ENCODE peak calls at places on chromosome 13, in ten cellular contexts. One of them, this sample, is unnamed.

GRCh38 chr13:46113596-46113995 is 8.8 kb upstream of the CPB2 start:
- DNase-seq in hepatocyte: no peak
- DNase-seq in PC-9: peak
- DNase-seq in IMR-90: no peak
- DNase-seq in mammary epithelial cell: peak
- DNase-seq in fibroblast of lung: no peak
- DNase-seq in GM12878: no peak
- DNase-seq in HepG2: no peak
- DNase-seq in H9: no peak
- DNase-seq in SK-N-SH: no peak
- DNase-seq in this sample: no peak

GRCh38 chr13:62243146-62243545 is 827.5 kb upstream of the PCDH20 start:
- DNase-seq in PC-9: no peak
- DNase-seq in hepatocyte: no peak
- DNase-seq in fibroblast of lung: no peak
- DNase-seq in SK-N-SH: no peak
- DNase-seq in IMR-90: no peak
- DNase-seq in H9: no peak
- DNase-seq in GM12878: no peak
- DNase-seq in HepG2: no peak
- DNase-seq in mammary epithelial cell: no peak
- DNase-seq in this sample: no peak

GRCh38 chr13:57925250-57925649 is 293.7 kb downstream of the PCDH17 start:
- DNase-seq in IMR-90: no peak
- DNase-seq in GM12878: no peak
- DNase-seq in PC-9: no peak
- DNase-seq in H9: no peak
- DNase-seq in hepatocyte: peak
- DNase-seq in fibroblast of lung: peak
- DNase-seq in SK-N-SH: no peak
- DNase-seq in mammary epithelial cell: no peak
- DNase-seq in HepG2: no peak
- DNase-seq in this sample: no peak

GRCh38 chr13:20401958-20402856 is 123.5 kb downstream of the CRYL1 start:
- DNase-seq in PC-9: peak
- DNase-seq in IMR-90: peak
- DNase-seq in H9: no peak
- DNase-seq in SK-N-SH: no peak
- DNase-seq in fibroblast of lung: peak
- DNase-seq in hepatocyte: no peak
- DNase-seq in mammary epithelial cell: peak
- DNase-seq in HepG2: no peak
- DNase-seq in GM12878: no peak
- DNase-seq in this sample: no peak

GRCh38 chr13:36850790-36851438 is 31.9 kb downstream of the RFXAP start:
- DNase-seq in HepG2: peak
- DNase-seq in SK-N-SH: peak
- DNase-seq in GM12878: no peak
- DNase-seq in hepatocyte: no peak
- DNase-seq in mammary epithelial cell: no peak
- DNase-seq in fibroblast of lung: no peak
- DNase-seq in H9: peak
- DNase-seq in IMR-90: no peak
- DNase-seq in PC-9: no peak
- DNase-seq in this sample: peak

GRCh38 chr13:23087884-23088283 is 92.9 kb upstream of the SGCG start:
- DNase-seq in H9: peak
- DNase-seq in fibroblast of lung: peak
- DNase-seq in SK-N-SH: peak
- DNase-seq in PC-9: no peak
- DNase-seq in hepatocyte: peak
- DNase-seq in HepG2: peak
- DNase-seq in GM12878: no peak
- DNase-seq in mammary epithelial cell: no peak
- DNase-seq in IMR-90: peak
- DNase-seq in this sample: peak

GRCh38 chr13:85313761-85314503 is 485.3 kb downstream of the SLITRK6 start:
- DNase-seq in PC-9: peak
- DNase-seq in HepG2: no peak
- DNase-seq in SK-N-SH: peak
- DNase-seq in GM12878: no peak
- DNase-seq in fibroblast of lung: peak
- DNase-seq in hepatocyte: peak
- DNase-seq in H9: no peak
- DNase-seq in IMR-90: peak
- DNase-seq in mammary epithelial cell: peak
- DNase-seq in this sample: no peak

GRCh38 chr13:92727118-92727517 is 499.5 kb upstream of the GPC6 start:
- DNase-seq in fibroblast of lung: peak
- DNase-seq in GM12878: no peak
- DNase-seq in SK-N-SH: peak
- DNase-seq in HepG2: no peak
- DNase-seq in H9: no peak
- DNase-seq in hepatocyte: no peak
- DNase-seq in PC-9: no peak
- DNase-seq in IMR-90: peak
- DNase-seq in mammary epithelial cell: no peak
- DNase-seq in this sample: no peak

GRCh38 chr13:41981961-41982723 is 21.2 kb upstream of the VWA8 start:
- DNase-seq in PC-9: no peak
- DNase-seq in SK-N-SH: no peak
- DNase-seq in hepatocyte: no peak
- DNase-seq in HepG2: no peak
- DNase-seq in GM12878: no peak
- DNase-seq in fibroblast of lung: peak
- DNase-seq in H9: no peak
- DNase-seq in IMR-90: peak
- DNase-seq in mammary epithelial cell: peak
- DNase-seq in this sample: no peak

GRCh38 chr13:22463089-22463488 is 717.7 kb upstream of the SGCG start:
- DNase-seq in HepG2: no peak
- DNase-seq in mammary epithelial cell: no peak
- DNase-seq in SK-N-SH: no peak
- DNase-seq in fibroblast of lung: no peak
- DNase-seq in PC-9: no peak
- DNase-seq in GM12878: no peak
- DNase-seq in hepatocyte: no peak
- DNase-seq in IMR-90: no peak
- DNase-seq in H9: no peak
- DNase-seq in this sample: no peak

GRCh38 chr13:110250258-110250891 is 56.6 kb downstream of the COL4A1 start:
- DNase-seq in GM12878: no peak
- DNase-seq in PC-9: no peak
- DNase-seq in SK-N-SH: no peak
- DNase-seq in H9: no peak
- DNase-seq in IMR-90: peak
- DNase-seq in hepatocyte: no peak
- DNase-seq in HepG2: no peak
- DNase-seq in fibroblast of lung: peak
- DNase-seq in mammary epithelial cell: peak
- DNase-seq in this sample: no peak

GRCh38 chr13:107374038-107374437 is 806.1 kb upstream of the ARGLU1 start:
- DNase-seq in hepatocyte: no peak
- DNase-seq in HepG2: no peak
- DNase-seq in SK-N-SH: no peak
- DNase-seq in GM12878: no peak
- DNase-seq in H9: no peak
- DNase-seq in fibroblast of lung: no peak
- DNase-seq in PC-9: no peak
- DNase-seq in IMR-90: peak
- DNase-seq in mammary epithelial cell: no peak
- DNase-seq in this sample: no peak

GRCh38 chr13:87999141-87999765 is 328.1 kb downstream of the SLITRK5 start:
- DNase-seq in fibroblast of lung: peak
- DNase-seq in HepG2: no peak
- DNase-seq in IMR-90: peak
- DNase-seq in H9: no peak
- DNase-seq in mammary epithelial cell: no peak
- DNase-seq in hepatocyte: no peak
- DNase-seq in PC-9: peak
- DNase-seq in GM12878: no peak
- DNase-seq in SK-N-SH: no peak
- DNase-seq in this sample: no peak

GRCh38 chr13:84651288-84651687 is 769.0 kb upstream of the SLITRK1 start:
- DNase-seq in GM12878: no peak
- DNase-seq in SK-N-SH: no peak
- DNase-seq in HepG2: peak
- DNase-seq in hepatocyte: peak
- DNase-seq in IMR-90: peak
- DNase-seq in fibroblast of lung: peak
- DNase-seq in mammary epithelial cell: peak
- DNase-seq in H9: no peak
- DNase-seq in PC-9: peak
- DNase-seq in this sample: no peak

DNA sequence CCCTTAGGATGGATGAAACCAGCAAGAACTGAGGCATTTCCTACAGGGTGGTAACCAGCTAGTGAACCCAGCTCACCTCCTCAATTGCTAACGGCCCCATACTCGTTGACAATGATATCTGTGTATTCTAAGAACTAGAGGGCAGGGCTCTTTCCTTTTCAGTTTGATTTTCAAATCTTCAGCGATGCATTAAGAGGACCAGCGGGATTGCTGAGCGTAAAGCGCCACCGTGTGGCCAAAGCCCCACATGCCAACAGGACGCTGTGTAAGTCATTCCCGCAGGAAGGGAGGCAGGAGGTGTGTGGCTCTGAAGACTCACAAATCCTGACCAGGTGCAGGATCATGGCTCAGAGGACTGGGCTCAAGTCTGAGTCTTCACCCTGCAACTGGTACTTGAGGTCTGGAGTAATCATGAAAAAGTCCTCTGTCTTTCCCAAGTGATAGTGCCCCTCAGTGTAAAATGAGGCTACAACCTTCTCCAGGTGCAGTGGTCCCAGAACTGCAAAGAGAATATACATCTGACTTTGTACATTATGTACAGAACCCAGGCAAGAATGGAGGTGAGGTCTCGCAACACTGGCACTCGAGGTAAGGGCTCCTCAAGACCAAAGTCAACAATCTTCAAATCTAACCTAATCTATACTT is 40.9 kb downstream of the C13orf42 start:
- DNase-seq in fibroblast of lung: peak
- DNase-seq in IMR-90: peak
- DNase-seq in HepG2: peak
- DNase-seq in mammary epithelial cell: peak
- DNase-seq in hepatocyte: peak
- DNase-seq in SK-N-SH: peak
- DNase-seq in GM12878: peak
- DNase-seq in H9: peak
- DNase-seq in PC-9: peak
- DNase-seq in this sample: peak
- H3K4me2 ChIP-seq in fibroblast of lung: no peak
- H3K4me2 ChIP-seq in IMR-90: no peak
- H3K4me2 ChIP-seq in HepG2: no peak
- H3K4me2 ChIP-seq in mammary epithelial cell: no peak
- H3K4me2 ChIP-seq in hepatocyte: no peak
- H3K4me2 ChIP-seq in SK-N-SH: no peak
- H3K4me2 ChIP-seq in GM12878: peak
- H3K4me2 ChIP-seq in H9: no peak
- H3K4me2 ChIP-seq in PC-9: no peak
- H3K4me2 ChIP-seq in this sample: peak

DNA sequence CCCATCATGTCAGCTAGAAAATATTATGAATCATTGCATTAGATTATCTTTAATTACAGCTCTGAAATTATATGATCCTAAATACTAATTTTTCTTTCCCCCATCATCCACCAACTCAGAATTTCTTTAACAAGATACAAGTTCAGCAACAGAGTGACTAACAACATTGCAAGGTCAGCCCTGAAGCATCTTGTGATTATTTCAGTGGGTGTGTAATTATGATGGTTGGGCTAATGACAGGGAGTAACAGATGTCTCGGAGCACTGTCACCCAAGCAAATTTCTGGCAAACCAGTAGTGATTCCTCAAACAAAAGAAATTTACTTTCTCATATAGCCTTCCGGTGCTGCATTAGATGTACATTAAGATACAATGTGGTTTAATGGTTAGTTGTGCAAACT is 238.9 kb downstream of the ITGBL1 start:
- DNase-seq in H9: no peak
- DNase-seq in HepG2: no peak
- DNase-seq in mammary epithelial cell: peak
- DNase-seq in SK-N-SH: no peak
- DNase-seq in PC-9: no peak
- DNase-seq in hepatocyte: no peak
- DNase-seq in fibroblast of lung: peak
- DNase-seq in GM12878: no peak
- DNase-seq in IMR-90: no peak
- DNase-seq in this sample: no peak
- H3K4me2 ChIP-seq in H9: no peak
- H3K4me2 ChIP-seq in HepG2: no peak
- H3K4me2 ChIP-seq in mammary epithelial cell: no peak
- H3K4me2 ChIP-seq in SK-N-SH: no peak
- H3K4me2 ChIP-seq in PC-9: no peak
- H3K4me2 ChIP-seq in hepatocyte: no peak
- H3K4me2 ChIP-seq in fibroblast of lung: no peak
- H3K4me2 ChIP-seq in GM12878: no peak
- H3K4me2 ChIP-seq in IMR-90: no peak
- H3K4me2 ChIP-seq in this sample: no peak

DNA sequence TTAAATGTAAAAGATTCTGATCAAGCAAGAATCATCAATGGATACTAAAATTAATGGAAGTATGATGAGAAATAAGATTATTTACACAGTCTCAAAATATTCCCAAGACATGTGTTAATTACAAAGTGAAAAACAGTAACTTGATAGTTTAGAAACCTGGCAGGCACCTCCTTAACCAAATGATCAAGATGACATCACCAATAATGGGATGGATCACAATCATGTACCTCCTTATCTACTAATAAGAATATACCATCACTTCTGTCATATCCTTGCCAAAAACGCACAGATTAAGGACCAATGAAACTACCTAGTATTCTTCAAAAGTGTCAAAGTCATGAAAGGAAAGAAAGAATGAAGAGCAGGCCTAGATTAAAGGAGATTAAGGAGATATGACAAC is 30.0 kb downstream of the TSC22D1 start:
- DNase-seq in PC-9: no peak
- DNase-seq in hepatocyte: no peak
- DNase-seq in GM12878: no peak
- DNase-seq in mammary epithelial cell: no peak
- DNase-seq in SK-N-SH: no peak
- DNase-seq in IMR-90: no peak
- DNase-seq in HepG2: no peak
- DNase-seq in H9: no peak
- DNase-seq in fibroblast of lung: no peak
- DNase-seq in this sample: no peak
- H3K4me2 ChIP-seq in PC-9: no peak
- H3K4me2 ChIP-seq in hepatocyte: no peak
- H3K4me2 ChIP-seq in GM12878: no peak
- H3K4me2 ChIP-seq in mammary epithelial cell: no peak
- H3K4me2 ChIP-seq in SK-N-SH: no peak
- H3K4me2 ChIP-seq in IMR-90: no peak
- H3K4me2 ChIP-seq in HepG2: no peak
- H3K4me2 ChIP-seq in H9: no peak
- H3K4me2 ChIP-seq in fibroblast of lung: no peak
- H3K4me2 ChIP-seq in this sample: no peak

DNA sequence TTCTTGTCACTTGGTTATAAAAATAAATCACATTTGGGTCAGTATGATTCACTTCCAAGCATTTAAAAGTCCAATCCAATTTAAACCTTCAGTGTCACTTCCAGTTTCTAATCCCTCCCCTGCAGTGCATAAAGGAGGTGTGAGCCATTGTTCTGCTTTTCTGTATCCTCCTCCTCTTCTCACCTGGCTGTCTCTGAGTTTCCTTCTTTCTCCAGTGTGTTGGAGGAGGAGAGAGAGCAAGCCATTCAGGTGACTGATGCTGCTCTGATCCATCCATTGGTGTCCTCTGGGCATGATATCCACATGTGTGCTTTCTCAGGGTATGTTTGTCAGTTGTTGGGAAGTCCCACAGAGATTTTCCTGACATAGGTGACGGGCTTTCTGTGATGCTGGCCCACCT is 1.2 kb downstream of the NUDT15 start:
- DNase-seq in fibroblast of lung: no peak
- DNase-seq in GM12878: no peak
- DNase-seq in hepatocyte: no peak
- DNase-seq in mammary epithelial cell: peak
- DNase-seq in IMR-90: no peak
- DNase-seq in HepG2: no peak
- DNase-seq in PC-9: no peak
- DNase-seq in H9: no peak
- DNase-seq in SK-N-SH: peak
- DNase-seq in this sample: peak
- H3K4me2 ChIP-seq in fibroblast of lung: peak
- H3K4me2 ChIP-seq in GM12878: peak
- H3K4me2 ChIP-seq in hepatocyte: peak
- H3K4me2 ChIP-seq in mammary epithelial cell: peak
- H3K4me2 ChIP-seq in IMR-90: peak
- H3K4me2 ChIP-seq in HepG2: peak
- H3K4me2 ChIP-seq in PC-9: peak
- H3K4me2 ChIP-seq in H9: peak
- H3K4me2 ChIP-seq in SK-N-SH: peak
- H3K4me2 ChIP-seq in this sample: peak